ENCODE peak calls at places on chromosome 16, in seven cellular contexts. One of them, this sample, is unnamed.

GRCh38 chr16:29680180-29680598 is 1.2 kb downstream of the QPRT start:
- DNase-seq in PC-9: peak; percentile 90
- DNase-seq in lower lobe of right lung: no peak
- DNase-seq in fibroblast of lung: no peak
- DNase-seq in neural progenitor cell: no peak
- DNase-seq in SK-N-SH: no peak
- DNase-seq in heart left ventricle: no peak
- DNase-seq in this sample: no peak

GRCh38 chr16:27366687-27367462 is 35.1 kb upstream of the IL21R start:
- DNase-seq in PC-9: no peak
- DNase-seq in SK-N-SH: peak; percentile 21
- DNase-seq in heart left ventricle: no peak
- DNase-seq in fibroblast of lung: no peak
- DNase-seq in lower lobe of right lung: no peak
- DNase-seq in neural progenitor cell: no peak
- DNase-seq in this sample: no peak

GRCh38 chr16:56382459-56382858 is 42.9 kb downstream of the AMFR start:
- DNase-seq in heart left ventricle: no peak
- DNase-seq in SK-N-SH: no peak
- DNase-seq in lower lobe of right lung: no peak
- DNase-seq in neural progenitor cell: no peak
- DNase-seq in fibroblast of lung: no peak
- DNase-seq in PC-9: no peak
- DNase-seq in this sample: no peak

GRCh38 chr16:561957-562938 is 2.1 kb downstream of the PRR35 start:
- DNase-seq in lower lobe of right lung: no peak
- DNase-seq in SK-N-SH: no peak
- DNase-seq in heart left ventricle: no peak
- DNase-seq in fibroblast of lung: no peak
- DNase-seq in PC-9: no peak
- DNase-seq in neural progenitor cell: no peak
- DNase-seq in this sample: no peak

GRCh38 chr16:66007717-66008116 is 358.8 kb upstream of the CDH5 start:
- DNase-seq in SK-N-SH: no peak
- DNase-seq in PC-9: no peak
- DNase-seq in lower lobe of right lung: no peak
- DNase-seq in fibroblast of lung: peak; percentile 80
- DNase-seq in neural progenitor cell: peak; percentile 8
- DNase-seq in heart left ventricle: no peak
- DNase-seq in this sample: peak; percentile 44

GRCh38 chr16:14356064-14356463 is 274.0 kb downstream of the PARN start:
- DNase-seq in fibroblast of lung: no peak
- DNase-seq in heart left ventricle: no peak
- DNase-seq in SK-N-SH: no peak
- DNase-seq in lower lobe of right lung: no peak
- DNase-seq in PC-9: no peak
- DNase-seq in neural progenitor cell: no peak
- DNase-seq in this sample: peak; percentile 69

GRCh38 chr16:31880322-31880979 is 6.8 kb downstream of the ZNF267 start:
- DNase-seq in fibroblast of lung: peak; percentile 83
- DNase-seq in SK-N-SH: no peak
- DNase-seq in neural progenitor cell: no peak
- DNase-seq in heart left ventricle: no peak
- DNase-seq in lower lobe of right lung: no peak
- DNase-seq in PC-9: peak; percentile 58
- DNase-seq in this sample: no peak

GRCh38 chr16:188674-189073 is 8.4 kb downstream of the HBQ1 start:
- DNase-seq in neural progenitor cell: no peak
- DNase-seq in SK-N-SH: peak; percentile 50
- DNase-seq in heart left ventricle: no peak
- DNase-seq in lower lobe of right lung: no peak
- DNase-seq in fibroblast of lung: no peak
- DNase-seq in PC-9: no peak
- DNase-seq in this sample: no peak

GRCh38 chr16:67459858-67460144 is 21.2 kb downstream of the ATP6V0D1 start:
- DNase-seq in fibroblast of lung: no peak
- DNase-seq in heart left ventricle: no peak
- DNase-seq in PC-9: no peak
- DNase-seq in SK-N-SH: no peak
- DNase-seq in neural progenitor cell: no peak
- DNase-seq in lower lobe of right lung: peak; percentile 55
- DNase-seq in this sample: peak; percentile 46

GRCh38 chr16:70750893-70751467 is 50.0 kb downstream of the VAC14 start:
- DNase-seq in lower lobe of right lung: peak; percentile 75
- DNase-seq in fibroblast of lung: peak; percentile 100
- DNase-seq in SK-N-SH: no peak
- DNase-seq in heart left ventricle: peak; percentile 85
- DNase-seq in neural progenitor cell: no peak
- DNase-seq in PC-9: no peak
- DNase-seq in this sample: peak; percentile 96

GRCh38 chr16:50303605-50304466 is 37.5 kb downstream of the ADCY7 start:
- DNase-seq in fibroblast of lung: peak; percentile 84
- DNase-seq in heart left ventricle: no peak
- DNase-seq in PC-9: no peak
- DNase-seq in SK-N-SH: peak; percentile 19
- DNase-seq in neural progenitor cell: no peak
- DNase-seq in lower lobe of right lung: peak; percentile 68
- DNase-seq in this sample: no peak

GRCh38 chr16:89949121-89949742 is 677 bp downstream of the DEF8 start:
- DNase-seq in lower lobe of right lung: no peak
- DNase-seq in PC-9: no peak
- DNase-seq in neural progenitor cell: no peak
- DNase-seq in fibroblast of lung: no peak
- DNase-seq in heart left ventricle: no peak
- DNase-seq in SK-N-SH: peak; percentile 73
- DNase-seq in this sample: no peak

GRCh38 chr16:24255446-24256352 is at the start of gene CACNG3:
- DNase-seq in heart left ventricle: peak; percentile 41
- DNase-seq in fibroblast of lung: peak; percentile 25
- DNase-seq in lower lobe of right lung: peak; percentile 60
- DNase-seq in SK-N-SH: peak; percentile 37
- DNase-seq in PC-9: no peak
- DNase-seq in neural progenitor cell: peak; percentile 99
- DNase-seq in this sample: no peak

GRCh38 chr16:89040861-89041570 is 52.6 kb upstream of the ACSF3 start:
- DNase-seq in lower lobe of right lung: peak; percentile 37
- DNase-seq in PC-9: no peak
- DNase-seq in heart left ventricle: peak; percentile 10
- DNase-seq in fibroblast of lung: no peak
- DNase-seq in neural progenitor cell: no peak
- DNase-seq in SK-N-SH: no peak
- DNase-seq in this sample: no peak

GRCh38 chr16:35182043-35182677 is 1722.7 kb downstream of the TP53TG3F start:
- DNase-seq in heart left ventricle: no peak
- DNase-seq in SK-N-SH: no peak
- DNase-seq in neural progenitor cell: no peak
- DNase-seq in lower lobe of right lung: no peak
- DNase-seq in fibroblast of lung: no peak
- DNase-seq in PC-9: no peak
- DNase-seq in this sample: no peak

GRCh38 chr16:74743668-74744299 is 30.8 kb downstream of the FA2H start:
- DNase-seq in lower lobe of right lung: peak; percentile 81
- DNase-seq in fibroblast of lung: peak; percentile 59
- DNase-seq in PC-9: peak; percentile 97
- DNase-seq in heart left ventricle: no peak
- DNase-seq in SK-N-SH: no peak
- DNase-seq in neural progenitor cell: no peak
- DNase-seq in this sample: no peak

GRCh38 chr16:10200823-10201571 is 18.8 kb upstream of the GRIN2A start:
- DNase-seq in SK-N-SH: no peak
- DNase-seq in lower lobe of right lung: no peak
- DNase-seq in neural progenitor cell: no peak
- DNase-seq in PC-9: no peak
- DNase-seq in heart left ventricle: no peak
- DNase-seq in fibroblast of lung: no peak
- DNase-seq in this sample: no peak

GRCh38 chr16:83967838-83968482 is at the start of gene NECAB2:
- DNase-seq in lower lobe of right lung: peak; percentile 66
- DNase-seq in PC-9: no peak
- DNase-seq in SK-N-SH: peak; percentile 94
- DNase-seq in neural progenitor cell: peak; percentile 78
- DNase-seq in fibroblast of lung: no peak
- DNase-seq in heart left ventricle: peak; percentile 64
- DNase-seq in this sample: peak; percentile 60
- TF ChIP-seq CTCF in lower lobe of right lung: peak; percentile 59
- TF ChIP-seq CTCF in PC-9: no peak
- TF ChIP-seq CTCF in SK-N-SH: peak; percentile 73
- TF ChIP-seq CTCF in neural progenitor cell: peak; percentile 81
- TF ChIP-seq CTCF in fibroblast of lung: peak; percentile 40
- TF ChIP-seq CTCF in heart left ventricle: peak; percentile 36
- TF ChIP-seq CTCF in this sample: peak; percentile 64

GRCh38 chr16:2752850-2753522 is 548 bp downstream of the SRRM2 start:
- DNase-seq in SK-N-SH: peak; percentile 94
- DNase-seq in fibroblast of lung: peak; percentile 85
- DNase-seq in heart left ventricle: peak; percentile 89
- DNase-seq in neural progenitor cell: peak; percentile 95
- DNase-seq in PC-9: peak; percentile 57
- DNase-seq in lower lobe of right lung: peak; percentile 88
- DNase-seq in this sample: peak; percentile 90

GRCh38 chr16:2753523-2754020 is 1.1 kb downstream of the SRRM2 start:
- DNase-seq in PC-9: no peak
- DNase-seq in heart left ventricle: no peak
- DNase-seq in SK-N-SH: no peak
- DNase-seq in fibroblast of lung: no peak
- DNase-seq in lower lobe of right lung: peak; percentile 27
- DNase-seq in neural progenitor cell: peak; percentile 35
- DNase-seq in this sample: no peak

GRCh38 chr16:2755158-2755557 is 2.7 kb downstream of the SRRM2 start:
- DNase-seq in fibroblast of lung: no peak
- DNase-seq in SK-N-SH: no peak
- DNase-seq in neural progenitor cell: no peak
- DNase-seq in PC-9: no peak
- DNase-seq in lower lobe of right lung: no peak
- DNase-seq in heart left ventricle: no peak
- DNase-seq in this sample: no peak

GRCh38 chr16:2757344-2757743 is 4.9 kb downstream of the SRRM2 start:
- DNase-seq in lower lobe of right lung: peak; percentile 17
- DNase-seq in PC-9: no peak
- DNase-seq in fibroblast of lung: no peak
- DNase-seq in neural progenitor cell: no peak
- DNase-seq in heart left ventricle: no peak
- DNase-seq in SK-N-SH: no peak
- DNase-seq in this sample: no peak

GRCh38 chr16:2756288-2757015 is 4.0 kb downstream of the SRRM2 start:
- DNase-seq in PC-9: no peak
- DNase-seq in lower lobe of right lung: peak; percentile 35
- DNase-seq in SK-N-SH: no peak
- DNase-seq in heart left ventricle: no peak
- DNase-seq in fibroblast of lung: no peak
- DNase-seq in neural progenitor cell: no peak
- DNase-seq in this sample: no peak
- H3K4me1 ChIP-seq in PC-9: peaks cover 14% of the 10 kb centered on the region
- H3K4me1 ChIP-seq in lower lobe of right lung: peaks cover 36% of the 10 kb centered on the region
- H3K4me1 ChIP-seq in SK-N-SH: peaks cover 12% of the 10 kb centered on the region
- H3K4me1 ChIP-seq in heart left ventricle: peaks cover 56% of the 10 kb centered on the region
- H3K4me1 ChIP-seq in fibroblast of lung: no peaks in the 10 kb centered on the region
- H3K4me1 ChIP-seq in neural progenitor cell: peaks cover 15% of the 10 kb centered on the region
- H3K4me1 ChIP-seq in this sample: peaks cover 44% of the 10 kb centered on the region

GRCh38 chr16:22325598-22326368 is 28.6 kb downstream of the POLR3E start:
- DNase-seq in PC-9: no peak
- DNase-seq in heart left ventricle: no peak
- DNase-seq in neural progenitor cell: no peak
- DNase-seq in SK-N-SH: no peak
- DNase-seq in lower lobe of right lung: no peak
- DNase-seq in fibroblast of lung: no peak
- DNase-seq in this sample: no peak

GRCh38 chr16:22326369-22326652 is 29.1 kb downstream of the POLR3E start:
- DNase-seq in fibroblast of lung: no peak
- DNase-seq in heart left ventricle: no peak
- DNase-seq in lower lobe of right lung: no peak
- DNase-seq in neural progenitor cell: no peak
- DNase-seq in SK-N-SH: no peak
- DNase-seq in PC-9: no peak
- DNase-seq in this sample: no peak

GRCh38 chr16:22327446-22327775 is 30.2 kb downstream of the POLR3E start:
- DNase-seq in lower lobe of right lung: no peak
- DNase-seq in neural progenitor cell: no peak
- DNase-seq in heart left ventricle: no peak
- DNase-seq in PC-9: no peak
- DNase-seq in fibroblast of lung: no peak
- DNase-seq in SK-N-SH: no peak
- DNase-seq in this sample: no peak

GRCh38 chr16:22328081-22328725 is 31.0 kb downstream of the POLR3E start:
- DNase-seq in heart left ventricle: no peak
- DNase-seq in SK-N-SH: no peak
- DNase-seq in PC-9: no peak
- DNase-seq in neural progenitor cell: no peak
- DNase-seq in lower lobe of right lung: no peak
- DNase-seq in fibroblast of lung: no peak
- DNase-seq in this sample: no peak

GRCh38 chr16:22326771-22327445 is 29.7 kb downstream of the POLR3E start:
- DNase-seq in SK-N-SH: no peak
- DNase-seq in neural progenitor cell: no peak
- DNase-seq in fibroblast of lung: no peak
- DNase-seq in lower lobe of right lung: no peak
- DNase-seq in heart left ventricle: no peak
- DNase-seq in PC-9: no peak
- DNase-seq in this sample: no peak
- H3K36me3 ChIP-seq in SK-N-SH: peaks cover 68% of the 10 kb centered on the region
- H3K36me3 ChIP-seq in neural progenitor cell: no peaks in the 10 kb centered on the region
- H3K36me3 ChIP-seq in fibroblast of lung: peaks cover 29% of the 10 kb centered on the region
- H3K36me3 ChIP-seq in lower lobe of right lung: peaks cover 93% of the 10 kb centered on the region
- H3K36me3 ChIP-seq in heart left ventricle: peaks cover 85% of the 10 kb centered on the region
- H3K36me3 ChIP-seq in PC-9: peaks cover 9% of the 10 kb centered on the region
- H3K36me3 ChIP-seq in this sample: peaks cover 7% of the 10 kb centered on the region

DNA sequence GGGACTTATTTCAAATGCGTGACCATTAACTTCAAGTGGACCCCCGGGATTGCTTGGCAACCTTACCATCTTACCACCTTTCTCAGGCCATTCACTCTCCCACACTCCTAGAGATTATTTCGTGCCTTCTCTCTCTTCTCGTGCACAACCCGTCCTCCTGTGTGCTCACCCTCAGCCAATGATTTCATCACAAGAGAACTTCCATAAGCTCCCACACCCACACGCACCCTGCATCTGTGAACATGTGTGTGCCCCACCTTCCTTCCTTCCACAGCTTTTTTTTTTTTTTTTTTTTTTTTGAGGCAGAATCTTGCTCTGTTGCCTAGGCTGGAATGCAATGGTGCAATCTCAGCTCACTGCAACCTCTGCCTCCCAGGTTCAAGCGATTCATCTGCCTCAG is 27.4 kb upstream of the CDH3 start:
- DNase-seq in SK-N-SH: no peak
- DNase-seq in lower lobe of right lung: no peak
- DNase-seq in heart left ventricle: no peak
- DNase-seq in fibroblast of lung: no peak
- DNase-seq in PC-9: no peak
- DNase-seq in neural progenitor cell: no peak
- DNase-seq in this sample: no peak
- TF ChIP-seq CTCF in SK-N-SH: no peak
- TF ChIP-seq CTCF in lower lobe of right lung: no peak
- TF ChIP-seq CTCF in heart left ventricle: no peak
- TF ChIP-seq CTCF in fibroblast of lung: no peak
- TF ChIP-seq CTCF in PC-9: no peak
- TF ChIP-seq CTCF in neural progenitor cell: no peak
- TF ChIP-seq CTCF in this sample: no peak

GRCh38 chr16:84992700-84993075 is 18.6 kb downstream of the ZDHHC7 start:
- DNase-seq in neural progenitor cell: no peak
- DNase-seq in heart left ventricle: no peak
- DNase-seq in SK-N-SH: no peak
- DNase-seq in lower lobe of right lung: no peak
- DNase-seq in fibroblast of lung: peak; percentile 73
- DNase-seq in PC-9: no peak
- DNase-seq in this sample: no peak
- H3K4me1 ChIP-seq in neural progenitor cell: no peaks in the 10 kb centered on the region
- H3K4me1 ChIP-seq in heart left ventricle: peaks cover 6% of the 10 kb centered on the region
- H3K4me1 ChIP-seq in SK-N-SH: peaks cover 16% of the 10 kb centered on the region
- H3K4me1 ChIP-seq in lower lobe of right lung: peaks cover 60% of the 10 kb centered on the region
- H3K4me1 ChIP-seq in fibroblast of lung: peaks cover 19% of the 10 kb centered on the region
- H3K4me1 ChIP-seq in PC-9: peaks cover 43% of the 10 kb centered on the region
- H3K4me1 ChIP-seq in this sample: peaks cover 33% of the 10 kb centered on the region